ENCODE peak calls at places on chromosomes 4 and X, in seven cellular contexts. One of them, this sample, is unnamed.

GRCh38 chrX:121831601-121832000 is 784.2 kb downstream of the GLUD2 start:
- DNase-seq in endodermal cell: no peak
- DNase-seq in keratinocyte: no peak
- DNase-seq in bronchial epithelial cell: peak; percentile 9
- DNase-seq in dorsolateral prefrontal cortex: no peak
- DNase-seq in MG63: no peak
- DNase-seq in osteoblast: no peak
- DNase-seq in this sample: no peak

GRCh38 chrX:112818114-112819012 is 22.3 kb downstream of the AMOT start:
- DNase-seq in endodermal cell: peak; percentile 72
- DNase-seq in keratinocyte: no peak
- DNase-seq in bronchial epithelial cell: peak; percentile 35
- DNase-seq in dorsolateral prefrontal cortex: no peak
- DNase-seq in MG63: no peak
- DNase-seq in osteoblast: no peak
- DNase-seq in this sample: no peak

GRCh38 chrX:130994671-130995070 is 63.5 kb upstream of the ARHGAP36 start:
- DNase-seq in endodermal cell: peak; percentile 59
- DNase-seq in keratinocyte: no peak
- DNase-seq in bronchial epithelial cell: no peak
- DNase-seq in dorsolateral prefrontal cortex: no peak
- DNase-seq in MG63: no peak
- DNase-seq in osteoblast: no peak
- DNase-seq in this sample: no peak

GRCh38 chrX:8192276-8192675 is 21.2 kb upstream of the VCX2 start:
- DNase-seq in endodermal cell: no peak
- DNase-seq in keratinocyte: no peak
- DNase-seq in bronchial epithelial cell: no peak
- DNase-seq in dorsolateral prefrontal cortex: no peak
- DNase-seq in MG63: no peak
- DNase-seq in osteoblast: no peak
- DNase-seq in this sample: no peak

GRCh38 chrX:24471808-24472207 is 6.7 kb downstream of the PDK3 start:
- DNase-seq in endodermal cell: no peak
- DNase-seq in keratinocyte: no peak
- DNase-seq in bronchial epithelial cell: no peak
- DNase-seq in dorsolateral prefrontal cortex: no peak
- DNase-seq in MG63: no peak
- DNase-seq in osteoblast: no peak
- DNase-seq in this sample: no peak

GRCh38 chrX:100643943-100644587 is at the start of gene SRPX2:
- DNase-seq in endodermal cell: no peak
- DNase-seq in keratinocyte: peak; percentile 42
- DNase-seq in bronchial epithelial cell: peak; percentile 90
- DNase-seq in dorsolateral prefrontal cortex: peak; percentile 42
- DNase-seq in MG63: peak; percentile 76
- DNase-seq in osteoblast: peak; percentile 88
- DNase-seq in this sample: peak; percentile 62

GRCh38 chrX:65697915-65698796 is 30.7 kb downstream of the MSN start:
- DNase-seq in endodermal cell: no peak
- DNase-seq in keratinocyte: no peak
- DNase-seq in bronchial epithelial cell: no peak
- DNase-seq in dorsolateral prefrontal cortex: no peak
- DNase-seq in MG63: no peak
- DNase-seq in osteoblast: no peak
- DNase-seq in this sample: no peak

GRCh38 chr4:180057891-180058643 is 2185.1 kb upstream of the TENM3 start:
- DNase-seq in endodermal cell: peak; percentile 86
- DNase-seq in keratinocyte: no peak
- DNase-seq in bronchial epithelial cell: no peak
- DNase-seq in dorsolateral prefrontal cortex: peak; percentile 34
- DNase-seq in MG63: peak; percentile 4
- DNase-seq in osteoblast: peak; percentile 66
- DNase-seq in this sample: no peak

GRCh38 chrX:65516756-65517155 is 17.8 kb downstream of the LAS1L start:
- DNase-seq in endodermal cell: no peak
- DNase-seq in keratinocyte: no peak
- DNase-seq in bronchial epithelial cell: no peak
- DNase-seq in dorsolateral prefrontal cortex: peak; percentile 41
- DNase-seq in MG63: no peak
- DNase-seq in osteoblast: no peak
- DNase-seq in this sample: no peak

GRCh38 chrX:42738552-42738951 is 39.4 kb downstream of the PPP1R2C start:
- DNase-seq in endodermal cell: no peak
- DNase-seq in keratinocyte: no peak
- DNase-seq in bronchial epithelial cell: no peak
- DNase-seq in dorsolateral prefrontal cortex: no peak
- DNase-seq in MG63: no peak
- DNase-seq in osteoblast: no peak
- DNase-seq in this sample: no peak

GRCh38 chrX:130393451-130394074 is 8.1 kb upstream of the GPR119 start:
- DNase-seq in endodermal cell: peak; percentile 83
- DNase-seq in keratinocyte: no peak
- DNase-seq in bronchial epithelial cell: peak; percentile 37
- DNase-seq in dorsolateral prefrontal cortex: peak; percentile 49
- DNase-seq in MG63: peak; percentile 43
- DNase-seq in osteoblast: peak; percentile 72
- DNase-seq in this sample: no peak

GRCh38 chrX:78650906-78651437 is 8.2 kb downstream of the RTL3 start:
- DNase-seq in endodermal cell: no peak
- DNase-seq in keratinocyte: no peak
- DNase-seq in bronchial epithelial cell: no peak
- DNase-seq in dorsolateral prefrontal cortex: no peak
- DNase-seq in MG63: no peak
- DNase-seq in osteoblast: no peak
- DNase-seq in this sample: no peak

GRCh38 chrX:72572248-72573157 is at the start of gene HDAC8:
- DNase-seq in endodermal cell: peak; percentile 86
- DNase-seq in keratinocyte: no peak
- DNase-seq in bronchial epithelial cell: peak; percentile 69
- DNase-seq in dorsolateral prefrontal cortex: peak; percentile 53
- DNase-seq in MG63: peak; percentile 72
- DNase-seq in osteoblast: peak; percentile 86
- DNase-seq in this sample: peak; percentile 42

GRCh38 chrX:103674531-103675454 is 11.7 kb downstream of the MORF4L2 start:
- DNase-seq in endodermal cell: peak; percentile 53
- DNase-seq in keratinocyte: no peak
- DNase-seq in bronchial epithelial cell: no peak
- DNase-seq in dorsolateral prefrontal cortex: no peak
- DNase-seq in MG63: no peak
- DNase-seq in osteoblast: peak; percentile 45
- DNase-seq in this sample: no peak

GRCh38 chr4:176238157-176238608 is 30.8 kb downstream of the ASB5 start:
- DNase-seq in endodermal cell: no peak
- DNase-seq in keratinocyte: no peak
- DNase-seq in bronchial epithelial cell: no peak
- DNase-seq in dorsolateral prefrontal cortex: no peak
- DNase-seq in MG63: peak; percentile 1
- DNase-seq in osteoblast: peak; percentile 61
- DNase-seq in this sample: no peak

GRCh38 chrX:44494357-44494756 is 48.3 kb downstream of the FUNDC1 start:
- DNase-seq in endodermal cell: no peak
- DNase-seq in keratinocyte: no peak
- DNase-seq in bronchial epithelial cell: no peak
- DNase-seq in dorsolateral prefrontal cortex: no peak
- DNase-seq in MG63: no peak
- DNase-seq in osteoblast: no peak
- DNase-seq in this sample: no peak

GRCh38 chrX:11424903-11425674 is 131.9 kb downstream of the AMELX start:
- DNase-seq in endodermal cell: no peak
- DNase-seq in keratinocyte: no peak
- DNase-seq in bronchial epithelial cell: no peak
- DNase-seq in dorsolateral prefrontal cortex: no peak
- DNase-seq in MG63: no peak
- DNase-seq in osteoblast: no peak
- DNase-seq in this sample: no peak

GRCh38 chrX:13432776-13433605 is 113.1 kb upstream of the ATXN3L start:
- DNase-seq in endodermal cell: no peak
- DNase-seq in keratinocyte: no peak
- DNase-seq in bronchial epithelial cell: no peak
- DNase-seq in dorsolateral prefrontal cortex: no peak
- DNase-seq in MG63: peak; percentile 84
- DNase-seq in osteoblast: no peak
- DNase-seq in this sample: no peak

GRCh38 chr4:94507708-94508107 is 56.0 kb downstream of the PDLIM5 start:
- DNase-seq in endodermal cell: no peak
- DNase-seq in keratinocyte: no peak
- DNase-seq in bronchial epithelial cell: peak; percentile 93
- DNase-seq in dorsolateral prefrontal cortex: no peak
- DNase-seq in MG63: peak; percentile 48
- DNase-seq in osteoblast: peak; percentile 68
- DNase-seq in this sample: peak; percentile 68

GRCh38 chrX:13742397-13743176 is 8.0 kb downstream of the OFD1 start:
- DNase-seq in endodermal cell: no peak
- DNase-seq in keratinocyte: no peak
- DNase-seq in bronchial epithelial cell: peak; percentile 24
- DNase-seq in dorsolateral prefrontal cortex: no peak
- DNase-seq in MG63: no peak
- DNase-seq in osteoblast: no peak
- DNase-seq in this sample: no peak

GRCh38 chr4:109216085-109216696 is 86.3 kb downstream of the COL25A1 start:
- DNase-seq in endodermal cell: no peak
- DNase-seq in keratinocyte: no peak
- DNase-seq in bronchial epithelial cell: no peak
- DNase-seq in dorsolateral prefrontal cortex: no peak
- DNase-seq in MG63: no peak
- DNase-seq in osteoblast: no peak
- DNase-seq in this sample: no peak

GRCh38 chrX:64394874-64395567 is at the start of gene MTMR8:
- DNase-seq in endodermal cell: peak; percentile 93
- DNase-seq in keratinocyte: peak; percentile 17
- DNase-seq in bronchial epithelial cell: peak; percentile 41
- DNase-seq in dorsolateral prefrontal cortex: peak; percentile 76
- DNase-seq in MG63: peak; percentile 15
- DNase-seq in osteoblast: no peak
- DNase-seq in this sample: peak; percentile 12

GRCh38 chr4:8848507-8849265 is 23.0 kb downstream of the HMX1 start:
- DNase-seq in endodermal cell: peak; percentile 23
- DNase-seq in keratinocyte: no peak
- DNase-seq in bronchial epithelial cell: no peak
- DNase-seq in dorsolateral prefrontal cortex: peak; percentile 24
- DNase-seq in MG63: no peak
- DNase-seq in osteoblast: no peak
- DNase-seq in this sample: no peak

GRCh38 chr4:182928061-182928460 is 10.9 kb upstream of the DCTD start:
- DNase-seq in endodermal cell: peak; percentile 74
- DNase-seq in keratinocyte: no peak
- DNase-seq in bronchial epithelial cell: no peak
- DNase-seq in dorsolateral prefrontal cortex: no peak
- DNase-seq in MG63: no peak
- DNase-seq in osteoblast: no peak
- DNase-seq in this sample: no peak

GRCh38 chr4:26590639-26591038 is 6.8 kb downstream of the TBC1D19 start:
- DNase-seq in endodermal cell: no peak
- DNase-seq in keratinocyte: peak; percentile 52
- DNase-seq in bronchial epithelial cell: peak; percentile 88
- DNase-seq in dorsolateral prefrontal cortex: no peak
- DNase-seq in MG63: no peak
- DNase-seq in osteoblast: no peak
- DNase-seq in this sample: peak; percentile 95

GRCh38 chr4:151537726-151538125 is 128.8 kb downstream of the FHIP1A start:
- DNase-seq in endodermal cell: no peak
- DNase-seq in keratinocyte: no peak
- DNase-seq in bronchial epithelial cell: no peak
- DNase-seq in dorsolateral prefrontal cortex: no peak
- DNase-seq in MG63: no peak
- DNase-seq in osteoblast: no peak
- DNase-seq in this sample: no peak

GRCh38 chr4:121658125-121658524 is 38.7 kb downstream of the ANXA5 start:
- DNase-seq in endodermal cell: no peak
- DNase-seq in keratinocyte: no peak
- DNase-seq in bronchial epithelial cell: peak; percentile 46
- DNase-seq in dorsolateral prefrontal cortex: no peak
- DNase-seq in MG63: no peak
- DNase-seq in osteoblast: no peak
- DNase-seq in this sample: no peak

GRCh38 chrX:86504297-86504696 is 356.0 kb downstream of the DACH2 start:
- DNase-seq in endodermal cell: no peak
- DNase-seq in keratinocyte: no peak
- DNase-seq in bronchial epithelial cell: no peak
- DNase-seq in dorsolateral prefrontal cortex: no peak
- DNase-seq in MG63: no peak
- DNase-seq in osteoblast: peak; percentile 14
- DNase-seq in this sample: no peak
- H3K27me3 ChIP-seq in endodermal cell: no peaks in the 10 kb centered on the region
- H3K27me3 ChIP-seq in keratinocyte: no peaks in the 10 kb centered on the region
- H3K27me3 ChIP-seq in bronchial epithelial cell: no peaks in the 10 kb centered on the region
- H3K27me3 ChIP-seq in dorsolateral prefrontal cortex: peaks cover 68% of the 10 kb centered on the region
- H3K27me3 ChIP-seq in MG63: no peaks in the 10 kb centered on the region
- H3K27me3 ChIP-seq in osteoblast: no peaks in the 10 kb centered on the region
- H3K27me3 ChIP-seq in this sample: no peaks in the 10 kb centered on the region

GRCh38 chr4:118999919-119000318 is 111.3 kb downstream of the SYNPO2 start:
- DNase-seq in endodermal cell: no peak
- DNase-seq in keratinocyte: no peak
- DNase-seq in bronchial epithelial cell: no peak
- DNase-seq in dorsolateral prefrontal cortex: no peak
- DNase-seq in MG63: no peak
- DNase-seq in osteoblast: no peak
- DNase-seq in this sample: no peak
- H3K4me3 ChIP-seq in endodermal cell: no peak overlapping the region
- H3K4me3 ChIP-seq in keratinocyte: no peak overlapping the region
- H3K4me3 ChIP-seq in bronchial epithelial cell: no peak overlapping the region
- H3K4me3 ChIP-seq in dorsolateral prefrontal cortex: no peak overlapping the region
- H3K4me3 ChIP-seq in MG63: no peak overlapping the region
- H3K4me3 ChIP-seq in osteoblast: no peak overlapping the region
- H3K4me3 ChIP-seq in this sample: no peak overlapping the region

GRCh38 chr4:2387829-2388228 is 30.6 kb downstream of the ZFYVE28 start:
- DNase-seq in endodermal cell: no peak
- DNase-seq in keratinocyte: no peak
- DNase-seq in bronchial epithelial cell: no peak
- DNase-seq in dorsolateral prefrontal cortex: no peak
- DNase-seq in MG63: no peak
- DNase-seq in osteoblast: peak; percentile 48
- DNase-seq in this sample: no peak
- H3K27me3 ChIP-seq in endodermal cell: no peaks in the 10 kb centered on the region
- H3K27me3 ChIP-seq in keratinocyte: peaks cover 30% of the 10 kb centered on the region
- H3K27me3 ChIP-seq in bronchial epithelial cell: peaks cover 11% of the 10 kb centered on the region
- H3K27me3 ChIP-seq in dorsolateral prefrontal cortex: no peaks in the 10 kb centered on the region
- H3K27me3 ChIP-seq in MG63: no peaks in the 10 kb centered on the region
- H3K27me3 ChIP-seq in osteoblast: peaks cover 19% of the 10 kb centered on the region
- H3K27me3 ChIP-seq in this sample: peaks cover 29% of the 10 kb centered on the region

DNA sequence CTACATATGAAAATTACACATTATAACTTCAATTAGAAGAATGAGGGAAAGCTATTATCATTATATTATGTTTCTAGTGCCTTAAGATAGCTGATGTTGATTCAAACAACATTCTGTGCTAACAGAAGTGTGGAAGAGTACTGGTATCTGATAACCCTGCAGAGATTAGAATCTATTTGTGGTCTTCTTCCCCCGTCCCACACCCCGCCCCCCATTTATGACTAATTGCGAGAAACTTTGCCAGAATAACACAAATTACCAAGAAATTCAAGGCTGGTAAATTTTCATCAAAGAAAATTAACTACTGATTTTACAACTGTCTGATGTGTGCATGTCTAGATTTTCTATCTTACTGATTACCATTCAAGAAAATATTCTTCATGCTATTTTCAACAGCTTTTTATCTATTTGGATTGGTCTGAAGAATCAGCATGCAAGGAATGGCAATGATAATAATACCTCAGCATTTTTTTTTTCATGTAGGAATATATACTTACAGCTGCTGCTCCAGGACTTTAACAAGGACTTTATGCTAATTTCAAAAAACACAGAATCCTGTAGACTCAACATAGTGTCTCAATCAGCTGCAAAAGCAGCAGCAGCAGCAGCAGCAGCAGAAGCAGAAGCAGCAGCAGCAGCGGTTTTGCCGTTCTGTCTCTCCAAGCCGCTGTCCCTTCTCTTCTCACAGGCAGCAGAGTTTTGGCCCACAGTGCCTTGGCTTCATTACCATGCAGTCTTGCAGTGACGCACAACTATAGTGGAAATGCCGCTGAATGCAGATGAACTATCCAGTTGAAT is 126.7 kb downstream of the FRYL start:
- DNase-seq in endodermal cell: peak; percentile 66
- DNase-seq in keratinocyte: no peak
- DNase-seq in bronchial epithelial cell: no peak
- DNase-seq in dorsolateral prefrontal cortex: peak; percentile 84
- DNase-seq in MG63: peak; percentile 43
- DNase-seq in osteoblast: no peak
- DNase-seq in this sample: no peak
- H3K4me3 ChIP-seq in endodermal cell: no peak overlapping the region
- H3K4me3 ChIP-seq in keratinocyte: no peak overlapping the region
- H3K4me3 ChIP-seq in bronchial epithelial cell: no peak overlapping the region
- H3K4me3 ChIP-seq in dorsolateral prefrontal cortex: peak overlapping the region; percentile 37
- H3K4me3 ChIP-seq in MG63: peak overlapping the region; percentile 11
- H3K4me3 ChIP-seq in osteoblast: peak overlapping the region; percentile 18
- H3K4me3 ChIP-seq in this sample: no peak overlapping the region